ENCODE peak calls at places on chromosomes 4 and X, in four cellular contexts. One of them, this sample, is unnamed.

GRCh38 chr4:144574509-144574908 is 71.4 kb upstream of the HHIP start:
- DNase-seq in GM20000: no peak
- DNase-seq in coronary artery: no peak
- DNase-seq in AG10803: no peak
- DNase-seq in this sample: no peak

GRCh38 chr4:141768954-141769353 is 132.6 kb downstream of the IL15 start:
- DNase-seq in AG10803: peak; percentile 82
- DNase-seq in GM20000: no peak
- DNase-seq in coronary artery: no peak
- DNase-seq in this sample: peak; percentile 44

GRCh38 chr4:105637409-105638258 is 70.9 kb downstream of the INTS12 start:
- DNase-seq in coronary artery: no peak
- DNase-seq in GM20000: peak; percentile 11
- DNase-seq in AG10803: no peak
- DNase-seq in this sample: no peak

GRCh38 chr4:3867403-3868100 is 101.4 kb downstream of the ADRA2C start:
- DNase-seq in coronary artery: no peak
- DNase-seq in AG10803: no peak
- DNase-seq in GM20000: no peak
- DNase-seq in this sample: no peak

GRCh38 chrX:6729581-6729980 is 194.7 kb upstream of the VCX3A start:
- DNase-seq in AG10803: no peak
- DNase-seq in coronary artery: no peak
- DNase-seq in GM20000: no peak
- DNase-seq in this sample: no peak

GRCh38 chr4:37383579-37384229 is 139.2 kb downstream of the NWD2 start:
- DNase-seq in GM20000: peak; percentile 38
- DNase-seq in AG10803: peak; percentile 8
- DNase-seq in coronary artery: no peak
- DNase-seq in this sample: peak; percentile 34

GRCh38 chr4:76198411-76199237 is 15.0 kb downstream of the SCARB2 start:
- DNase-seq in GM20000: peak; percentile 63
- DNase-seq in coronary artery: peak; percentile 81
- DNase-seq in AG10803: peak; percentile 83
- DNase-seq in this sample: peak; percentile 46

GRCh38 chr4:128858875-128859696 is 49.6 kb downstream of the JADE1 start:
- DNase-seq in coronary artery: no peak
- DNase-seq in AG10803: peak; percentile 83
- DNase-seq in GM20000: no peak
- DNase-seq in this sample: no peak

GRCh38 chr4:182577411-182577810 is 334.2 kb downstream of the TENM3 start:
- DNase-seq in coronary artery: no peak
- DNase-seq in AG10803: no peak
- DNase-seq in GM20000: no peak
- DNase-seq in this sample: no peak

GRCh38 chr4:161320377-161320776 is 843.4 kb downstream of the FSTL5 start:
- DNase-seq in AG10803: peak; percentile 6
- DNase-seq in GM20000: peak; percentile 35
- DNase-seq in coronary artery: no peak
- DNase-seq in this sample: no peak

GRCh38 chr4:55321707-55322264 is 24.3 kb upstream of the SRD5A3 start:
- DNase-seq in GM20000: peak; percentile 32
- DNase-seq in coronary artery: no peak
- DNase-seq in AG10803: peak; percentile 78
- DNase-seq in this sample: peak; percentile 50

GRCh38 chr4:59243038-59243437 is 1957.1 kb upstream of the ADGRL3 start:
- DNase-seq in GM20000: no peak
- DNase-seq in AG10803: no peak
- DNase-seq in coronary artery: no peak
- DNase-seq in this sample: no peak

GRCh38 chrX:125646195-125646594 is 326.5 kb downstream of the TEX13C start:
- DNase-seq in coronary artery: no peak
- DNase-seq in GM20000: no peak
- DNase-seq in AG10803: no peak
- DNase-seq in this sample: no peak

GRCh38 chrX:9829308-9830267 is 43.4 kb downstream of the SHROOM2 start:
- DNase-seq in AG10803: no peak
- DNase-seq in GM20000: peak; percentile 53
- DNase-seq in coronary artery: no peak
- DNase-seq in this sample: peak; percentile 73

GRCh38 chr4:163662761-163663160 is 168.3 kb downstream of the TMA16 start:
- DNase-seq in GM20000: peak; percentile 5
- DNase-seq in AG10803: no peak
- DNase-seq in coronary artery: no peak
- DNase-seq in this sample: no peak

GRCh38 chr4:128163177-128164117 is 102.3 kb downstream of the LARP1B start:
- DNase-seq in coronary artery: no peak
- DNase-seq in GM20000: no peak
- DNase-seq in AG10803: peak; percentile 50
- DNase-seq in this sample: peak; percentile 57

GRCh38 chr4:152050098-152050497 is 289.3 kb upstream of the GATB start:
- DNase-seq in GM20000: no peak
- DNase-seq in AG10803: no peak
- DNase-seq in coronary artery: no peak
- DNase-seq in this sample: no peak

GRCh38 chr4:152047451-152047850 is 286.6 kb upstream of the GATB start:
- DNase-seq in AG10803: no peak
- DNase-seq in GM20000: no peak
- DNase-seq in coronary artery: no peak
- DNase-seq in this sample: no peak

GRCh38 chr4:152045397-152045780 is 284.6 kb upstream of the GATB start:
- DNase-seq in AG10803: no peak
- DNase-seq in coronary artery: no peak
- DNase-seq in GM20000: peak; percentile 34
- DNase-seq in this sample: no peak

GRCh38 chr4:152044341-152044740 is 283.5 kb upstream of the GATB start:
- DNase-seq in AG10803: no peak
- DNase-seq in GM20000: no peak
- DNase-seq in coronary artery: no peak
- DNase-seq in this sample: no peak

DNA sequence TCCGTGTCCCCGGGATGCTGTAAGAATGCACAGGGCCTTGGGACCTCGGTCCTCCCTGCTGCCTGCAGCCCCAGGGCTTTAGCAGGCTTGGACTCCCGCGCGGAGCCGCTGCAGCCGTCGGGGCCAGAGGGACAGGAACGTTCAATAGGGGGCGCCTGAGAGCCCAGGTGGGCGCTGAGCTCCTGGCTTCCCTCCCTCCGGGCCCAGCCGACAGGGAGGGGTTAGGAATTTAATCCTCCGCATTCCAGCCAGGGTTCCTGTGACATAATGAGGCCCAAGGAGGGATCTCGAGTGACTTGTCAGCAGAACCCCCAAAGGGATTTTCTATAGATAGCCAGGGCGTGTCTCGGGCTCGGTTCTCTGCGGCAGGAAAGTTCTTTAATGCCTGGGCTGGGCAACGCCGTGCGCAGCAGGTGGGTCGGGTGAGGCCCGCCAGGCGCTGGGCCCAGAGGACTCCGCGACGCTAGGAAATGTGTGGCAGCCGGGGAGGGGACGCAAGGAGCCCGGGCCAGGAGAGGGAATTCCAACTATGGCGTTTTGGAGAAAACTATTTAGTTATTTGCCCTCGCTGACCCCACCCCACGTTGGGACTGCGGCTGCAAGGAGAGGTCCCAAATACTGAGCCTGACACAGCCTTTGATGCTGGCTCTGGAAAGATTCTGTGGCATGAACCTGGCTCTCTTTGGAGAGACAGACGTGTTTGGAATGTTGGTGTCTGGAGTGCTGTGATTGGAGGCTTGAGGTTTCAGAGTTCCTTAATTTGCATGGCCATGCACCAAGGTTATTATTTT is 285.2 kb upstream of the GATB start:
- DNase-seq in coronary artery: no peak
- DNase-seq in AG10803: peak; percentile 20
- DNase-seq in GM20000: peak; percentile 67
- DNase-seq in this sample: no peak
- TF ChIP-seq CTCF in coronary artery: peak; percentile 22
- TF ChIP-seq CTCF in AG10803: peak; percentile 45
- TF ChIP-seq CTCF in GM20000: peak; percentile 67
- TF ChIP-seq CTCF in this sample: peak; percentile 13

GRCh38 chrX:47650164-47651042 is at the start of gene ELK1:
- DNase-seq in coronary artery: peak; percentile 98
- DNase-seq in AG10803: peak; percentile 99
- DNase-seq in GM20000: peak; percentile 85
- DNase-seq in this sample: peak; percentile 91
- TF ChIP-seq CTCF in coronary artery: no peak
- TF ChIP-seq CTCF in AG10803: no peak
- TF ChIP-seq CTCF in GM20000: no peak
- TF ChIP-seq CTCF in this sample: no peak

DNA sequence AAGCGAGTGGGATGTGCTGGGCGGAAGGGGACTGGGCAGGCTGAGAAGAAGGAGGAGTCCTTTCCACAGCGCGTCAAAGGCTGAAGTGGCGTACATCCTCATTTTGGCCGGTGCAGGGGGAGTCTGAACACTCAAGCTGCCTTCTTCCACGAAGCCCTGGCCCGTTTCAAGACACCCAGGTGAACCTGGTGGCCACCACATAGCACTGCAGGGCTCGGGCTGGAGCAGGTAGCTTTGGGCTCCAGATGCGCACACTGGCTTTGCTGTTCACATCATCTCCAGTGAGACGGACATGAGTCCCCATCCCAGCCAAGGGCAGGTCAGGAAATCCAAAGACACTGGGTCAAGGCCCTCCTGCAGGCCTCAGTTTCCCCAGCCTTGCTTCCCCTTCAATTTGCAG is 30.3 kb downstream of the CCNQ start:
- DNase-seq in GM20000: no peak
- DNase-seq in coronary artery: no peak
- DNase-seq in AG10803: no peak
- DNase-seq in this sample: no peak
- TF ChIP-seq CTCF in GM20000: no peak
- TF ChIP-seq CTCF in coronary artery: no peak
- TF ChIP-seq CTCF in AG10803: no peak
- TF ChIP-seq CTCF in this sample: no peak

DNA sequence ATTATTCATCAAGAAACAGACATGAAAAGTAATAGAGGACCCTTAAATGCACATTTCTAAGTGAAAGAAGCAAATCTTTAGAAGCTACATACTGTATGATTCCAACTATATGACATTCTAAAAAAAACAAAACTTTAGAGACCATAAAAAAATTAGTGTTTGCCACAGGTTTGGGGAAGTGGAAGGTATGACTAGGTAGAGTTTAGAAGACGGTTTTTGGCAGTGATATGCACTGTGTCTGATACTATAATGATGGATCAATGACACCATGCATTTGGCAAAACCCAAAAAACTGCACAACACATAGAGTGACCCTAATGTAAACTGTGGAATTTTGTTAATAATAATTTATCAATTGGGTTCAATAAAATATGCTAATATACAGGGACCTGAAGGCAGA is 54.5 kb downstream of the LCORL start:
- DNase-seq in AG10803: no peak
- DNase-seq in GM20000: no peak
- DNase-seq in coronary artery: no peak
- DNase-seq in this sample: no peak
- TF ChIP-seq CTCF in AG10803: no peak
- TF ChIP-seq CTCF in GM20000: no peak
- TF ChIP-seq CTCF in coronary artery: no peak
- TF ChIP-seq CTCF in this sample: no peak

GRCh38 chr4:13907255-13907751 is 279.8 kb upstream of the BOD1L1 start:
- DNase-seq in GM20000: no peak
- DNase-seq in AG10803: peak; percentile 97
- DNase-seq in coronary artery: no peak
- DNase-seq in this sample: peak; percentile 87
- TF ChIP-seq CTCF in GM20000: no peak
- TF ChIP-seq CTCF in AG10803: peak; percentile 59
- TF ChIP-seq CTCF in coronary artery: no peak
- TF ChIP-seq CTCF in this sample: no peak

DNA sequence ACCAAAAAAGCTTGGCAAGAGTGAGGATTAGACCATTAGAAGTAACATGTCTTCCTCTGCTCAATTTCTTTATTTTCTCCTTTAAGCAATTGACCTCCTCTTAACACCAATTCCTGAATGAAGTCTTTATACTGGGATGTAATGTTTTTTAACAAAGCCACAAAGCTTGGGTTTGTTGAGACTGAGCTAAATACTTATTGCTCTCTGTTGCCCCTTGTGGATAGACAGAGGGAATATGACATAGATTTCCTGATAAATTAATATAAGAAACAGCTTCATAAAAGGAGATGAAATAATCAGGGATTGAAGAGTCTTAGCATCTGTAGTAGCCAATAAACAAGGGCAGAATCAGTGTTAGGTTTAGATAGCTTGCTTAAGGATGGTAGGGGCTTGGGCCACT is 57.6 kb downstream of the CCDC160 start:
- DNase-seq in GM20000: no peak
- DNase-seq in AG10803: peak; percentile 0
- DNase-seq in coronary artery: no peak
- DNase-seq in this sample: peak; percentile 1
- TF ChIP-seq CTCF in GM20000: no peak
- TF ChIP-seq CTCF in AG10803: peak; percentile 26
- TF ChIP-seq CTCF in coronary artery: no peak
- TF ChIP-seq CTCF in this sample: no peak

GRCh38 chr4:138063581-138063980 is 178.6 kb downstream of the SLC7A11 start:
- DNase-seq in GM20000: no peak
- DNase-seq in coronary artery: no peak
- DNase-seq in AG10803: no peak
- DNase-seq in this sample: no peak
- TF ChIP-seq CTCF in GM20000: no peak
- TF ChIP-seq CTCF in coronary artery: no peak
- TF ChIP-seq CTCF in AG10803: no peak
- TF ChIP-seq CTCF in this sample: no peak

GRCh38 chrX:84907324-84907946 is 96.2 kb upstream of the APOOL start:
- DNase-seq in coronary artery: no peak
- DNase-seq in AG10803: peak; percentile 5
- DNase-seq in GM20000: no peak
- DNase-seq in this sample: peak; percentile 0
- TF ChIP-seq CTCF in coronary artery: no peak
- TF ChIP-seq CTCF in AG10803: peak; percentile 38
- TF ChIP-seq CTCF in GM20000: no peak
- TF ChIP-seq CTCF in this sample: no peak

GRCh38 chrX:47513697-47514085 is 30.7 kb upstream of the ZNF41 start:
- DNase-seq in GM20000: no peak
- DNase-seq in AG10803: no peak
- DNase-seq in coronary artery: no peak
- DNase-seq in this sample: no peak
- TF ChIP-seq CTCF in GM20000: no peak
- TF ChIP-seq CTCF in AG10803: no peak
- TF ChIP-seq CTCF in coronary artery: no peak
- TF ChIP-seq CTCF in this sample: no peak

GRCh38 chr4:173991814-173992213 is 291.7 kb downstream of the FBXO8 start:
- DNase-seq in GM20000: no peak
- DNase-seq in coronary artery: no peak
- DNase-seq in AG10803: no peak
- DNase-seq in this sample: no peak

GRCh38 chr4:173990879-173991231 is 292.6 kb downstream of the FBXO8 start:
- DNase-seq in coronary artery: no peak
- DNase-seq in AG10803: no peak
- DNase-seq in GM20000: no peak
- DNase-seq in this sample: no peak

GRCh38 chr4:173991321-173991720 is 292.1 kb downstream of the FBXO8 start:
- DNase-seq in GM20000: no peak
- DNase-seq in AG10803: no peak
- DNase-seq in coronary artery: no peak
- DNase-seq in this sample: no peak

GRCh38 chr4:173990126-173990878 is 293.2 kb downstream of the FBXO8 start:
- DNase-seq in AG10803: peak; percentile 49
- DNase-seq in coronary artery: no peak
- DNase-seq in GM20000: peak; percentile 4
- DNase-seq in this sample: peak; percentile 8
- TF ChIP-seq CTCF in AG10803: peak; percentile 75
- TF ChIP-seq CTCF in coronary artery: peak; percentile 23
- TF ChIP-seq CTCF in GM20000: no peak
- TF ChIP-seq CTCF in this sample: peak; percentile 53